ENCODE peak calls at places on chromosome 9, in four cellular contexts. A is fibroblast of lung; L is CD8-positive, alpha-beta memory T cell; Y is sigmoid colon. X is an unnamed sample.

GRCh38 chr9:79989079-79989478 is 417.3 kb downstream of the TLE4 start:
- DNase-seq in L (no peak), A (no peak), Y (no peak), X (peak)

GRCh38 chr9:14749738-14750137 is 27.2 kb upstream of the CER1 start:
- DNase-seq in L (no peak), A (no peak), Y (no peak), X (no peak)

GRCh38 chr9:1829719-1830118 is 185.4 kb upstream of the SMARCA2 start:
- DNase-seq in A (no peak), L (no peak), Y (no peak), X (no peak)

GRCh38 chr9:6149315-6149714 is 66.3 kb upstream of the IL33 start:
- DNase-seq in Y (no peak), A (no peak), L (no peak), X (no peak)

GRCh38 chr9:33315371-33315770 is 25.1 kb downstream of the NFX1 start:
- DNase-seq in Y (no peak), L (no peak), A (no peak), X (no peak)

GRCh38 chr9:25964239-25964638 is 286.0 kb upstream of the TUSC1 start:
- DNase-seq in L (no peak), Y (no peak), A (peak), X (peak)

GRCh38 chr9:93112864-93113389 is 16.9 kb downstream of the CARD19 start:
- DNase-seq in A (no peak), L (no peak), Y (no peak), X (no peak)

GRCh38 chr9:137689745-137690529 is 71.1 kb downstream of the EHMT1 start:
- DNase-seq in L (no peak), Y (no peak), A (no peak), X (no peak)

X was measured in left kidney.